ENCODE peak calls at places on chromosomes 2 and 18, in seven cellular contexts. K, W, U, L, G, Y and V are unnamed samples.

GRCh38 chr18:10166164-10166807 is 252.5 kb downstream of the VAPA start:
- DNase-seq in Y (no peak), U (no peak), L (no peak), W (no peak), G (no peak), K (no peak), V (no peak)

GRCh38 chr2:152062130-152063091 is 36.4 kb downstream of the CACNB4 start:
- DNase-seq in K (peak), Y (no peak), W (no peak), L (no peak), G (peak), U (no peak), V (peak)

GRCh38 chr2:224217962-224218347 is 178.9 kb upstream of the SERPINE2 start:
- DNase-seq in Y (no peak), G (no peak), K (no peak), U (no peak), L (no peak), W (no peak), V (no peak)

GRCh38 chr2:11990576-11990975 is 244.1 kb downstream of the LPIN1 start:
- DNase-seq in W (no peak), K (no peak), G (no peak), L (no peak), Y (no peak), U (no peak), V (no peak)

GRCh38 chr2:104434363-104434792 is 419.5 kb upstream of the POU3F3 start:
- DNase-seq in G (no peak), Y (peak), U (no peak), K (peak), L (peak), W (peak), V (no peak)

GRCh38 chr18:13481331-13481730 is 245.0 kb downstream of the FAM210A start:
- DNase-seq in K (no peak), L (no peak), Y (no peak), W (no peak), U (no peak), G (no peak), V (no peak)

GRCh38 chr2:233449921-233450853 is 95.9 kb downstream of the DGKD start:
- DNase-seq in L (no peak), U (no peak), W (peak), K (no peak), Y (no peak), G (no peak), V (no peak)

GRCh38 chr2:218005486-218005885 is 2.7 kb upstream of the TNS1 start:
- DNase-seq in U (no peak), G (no peak), Y (no peak), K (no peak), W (no peak), L (no peak), V (no peak)

GRCh38 chr2:100757621-100758394 is 62.1 kb upstream of the NPAS2 start:
- DNase-seq in K (no peak), W (no peak), Y (no peak), L (no peak), G (peak), U (no peak), V (peak)

GRCh38 chr2:54212456-54212855 is 43.6 kb downstream of the TSPYL6 start:
- DNase-seq in W (no peak), U (no peak), L (no peak), Y (no peak), K (no peak), G (peak), V (peak)

GRCh38 chr2:27095745-27096651 is 9.4 kb downstream of the KHK start:
- DNase-seq in G (no peak), Y (peak), W (peak), K (no peak), U (peak), L (peak), V (no peak)

GRCh38 chr2:72932045-72932444 is 14.7 kb downstream of the EMX1 start:
- DNase-seq in K (no peak), Y (no peak), L (no peak), W (no peak), G (no peak), U (no peak), V (no peak)

GRCh38 chr2:28606986-28607441 is 111.2 kb downstream of the PLB1 start:
- DNase-seq in G (peak), W (no peak), L (peak), U (no peak), Y (peak), K (no peak), V (no peak)

GRCh38 chr2:219296142-219296541 is 13.1 kb downstream of the PTPRN start:
- DNase-seq in U (no peak), K (no peak), L (no peak), G (no peak), Y (no peak), W (no peak), V (no peak)

GRCh38 chr18:36461551-36461987 is 164.1 kb downstream of the FHOD3 start:
- DNase-seq in W (no peak), L (no peak), Y (no peak), G (no peak), U (no peak), K (no peak), V (no peak)

GRCh38 chr2:195596840-195597239 is 60.2 kb upstream of the SLC39A10 start:
- DNase-seq in Y (no peak), W (no peak), K (no peak), L (no peak), U (no peak), G (no peak), V (no peak)

GRCh38 chr18:55522011-55522410 is 66.0 kb downstream of the TCF4 start:
- DNase-seq in Y (peak), G (no peak), U (peak), K (no peak), L (peak), W (no peak), V (no peak)

GRCh38 chr2:60925994-60926750 is 44.8 kb downstream of the REL start:
- DNase-seq in U (no peak), W (no peak), Y (no peak), K (no peak), L (peak), G (no peak), V (no peak)

GRCh38 chr2:205481861-205482260 is 200.4 kb upstream of the NRP2 start:
- DNase-seq in L (no peak), K (no peak), W (no peak), Y (no peak), U (no peak), G (no peak), V (no peak)